ENCODE peak calls at places on chromosomes 4 and X, in nine cellular contexts. F, Z, R, N, X, A, H, Y and I are unnamed samples.

GRCh38 chr4:150207871-150208270 is 129.6 kb downstream of the DCLK2 start:
- DNase-seq in F (no peak), Z (no peak), R (no peak), N (no peak), X (no peak), A (no peak), H (no peak), Y (no peak), I (no peak)

GRCh38 chr4:144402176-144402575 is 243.8 kb upstream of the HHIP start:
- DNase-seq in F (no peak), Z (no peak), R (no peak), N (no peak), X (no peak), A (no peak), H (no peak), Y (no peak), I (no peak)

GRCh38 chr4:184329235-184330007 is 111.7 kb upstream of the ENPP6 start:
- DNase-seq in F (no peak), Z (no peak), R (no peak), N (no peak), X (peak), A (no peak), H (no peak), Y (no peak), I (no peak)

GRCh38 chrX:22095306-22095705 is 63.2 kb downstream of the PHEX start:
- DNase-seq in F (no peak), Z (no peak), R (peak), N (no peak), X (peak), A (peak), H (no peak), Y (no peak), I (no peak)

GRCh38 chr4:88866862-88867550 is 169.4 kb upstream of the NAP1L5 start:
- DNase-seq in F (no peak), Z (no peak), R (no peak), N (no peak), X (no peak), A (no peak), H (no peak), Y (no peak), I (no peak)

GRCh38 chr4:154741131-154741530 is 2.7 kb upstream of the LRAT start:
- DNase-seq in F (no peak), Z (no peak), R (no peak), N (no peak), X (no peak), A (no peak), H (no peak), Y (no peak), I (no peak)

GRCh38 chrX:371907-372306 is 14.8 kb downstream of the PPP2R3B start:
- DNase-seq in F (no peak), Z (no peak), R (peak), N (no peak), X (no peak), A (no peak), H (no peak), Y (no peak), I (no peak)

GRCh38 chrX:23637187-23637586 is 30.1 kb upstream of the PRDX4 start:
- DNase-seq in F (no peak), Z (no peak), R (no peak), N (no peak), X (no peak), A (no peak), H (peak), Y (no peak), I (no peak)

GRCh38 chrX:15988661-15989603 is 134.3 kb upstream of the AP1S2 start:
- DNase-seq in F (no peak), Z (peak), R (no peak), N (no peak), X (no peak), A (peak), H (no peak), Y (no peak), I (no peak)

GRCh38 chr4:7214359-7214758 is 22.0 kb downstream of the SORCS2 start:
- DNase-seq in F (no peak), Z (no peak), R (peak), N (no peak), X (no peak), A (no peak), H (no peak), Y (no peak), I (no peak)

GRCh38 chrX:113675278-113675677 is 834.6 kb upstream of the AMOT start:
- DNase-seq in F (no peak), Z (peak), R (no peak), N (no peak), X (no peak), A (peak), H (no peak), Y (no peak), I (no peak)

GRCh38 chr4:174794706-174795105 is 34.3 kb downstream of the GLRA3 start:
- DNase-seq in F (no peak), Z (no peak), R (no peak), N (no peak), X (no peak), A (no peak), H (no peak), Y (peak), I (no peak)

GRCh38 chrX:152138388-152138784 is at the start of gene MAGEA10:
- DNase-seq in F (no peak), Z (no peak), R (no peak), N (no peak), X (peak), A (no peak), H (no peak), Y (no peak), I (no peak)

GRCh38 chr4:101774807-101775206 is 15.7 kb upstream of the BANK1 start:
- DNase-seq in F (no peak), Z (no peak), R (no peak), N (no peak), X (no peak), A (peak), H (no peak), Y (peak), I (no peak)

GRCh38 chr4:177450421-177451107 is 8.3 kb upstream of the AGA start:
- DNase-seq in F (no peak), Z (no peak), R (no peak), N (no peak), X (no peak), A (peak), H (no peak), Y (no peak), I (no peak)

GRCh38 chrX:134600714-134601113 is 57.6 kb downstream of the PLAC1 start:
- DNase-seq in F (no peak), Z (peak), R (no peak), N (no peak), X (no peak), A (peak), H (no peak), Y (no peak), I (no peak)

GRCh38 chr4:5772528-5773270 is 61.7 kb downstream of the EVC start:
- DNase-seq in F (no peak), Z (no peak), R (no peak), N (no peak), X (no peak), A (no peak), H (no peak), Y (no peak), I (no peak)

GRCh38 chr4:113209652-113210320 is 160.3 kb downstream of the ANK2 start:
- DNase-seq in F (no peak), Z (no peak), R (no peak), N (no peak), X (no peak), A (no peak), H (no peak), Y (no peak), I (no peak)

GRCh38 chr4:36024901-36025610 is 219.3 kb downstream of the ARAP2 start:
- DNase-seq in F (no peak), Z (no peak), R (no peak), N (no peak), X (no peak), A (no peak), H (no peak), Y (no peak), I (no peak)

GRCh38 chrX:111411591-111412371 is at the start of gene DCX:
- DNase-seq in F (no peak), Z (no peak), R (no peak), N (no peak), X (no peak), A (no peak), H (no peak), Y (no peak), I (no peak)

GRCh38 chrX:69285881-69286545 is 120.8 kb upstream of the PJA1 start:
- DNase-seq in F (no peak), Z (no peak), R (peak), N (peak), X (peak), A (peak), H (peak), Y (peak), I (peak)

GRCh38 chr4:88097301-88097700 is 61.1 kb downstream of the ABCG2 start:
- DNase-seq in F (no peak), Z (no peak), R (no peak), N (no peak), X (no peak), A (peak), H (no peak), Y (no peak), I (no peak)

GRCh38 chr4:123893746-123894095 is 497.1 kb downstream of the SPRY1 start:
- DNase-seq in F (no peak), Z (no peak), R (no peak), N (no peak), X (no peak), A (no peak), H (no peak), Y (no peak), I (no peak)

GRCh38 chr4:54539500-54540029 is 118.2 kb upstream of the KIT start:
- DNase-seq in F (no peak), Z (no peak), R (peak), N (no peak), X (peak), A (peak), H (peak), Y (peak), I (no peak)

GRCh38 chr4:124501579-124501978 is 211.0 kb downstream of the ANKRD50 start:
- DNase-seq in F (no peak), Z (no peak), R (no peak), N (no peak), X (no peak), A (no peak), H (no peak), Y (no peak), I (no peak)

GRCh38 chr4:122826596-122827257 is at the start of gene FGF2:
- DNase-seq in F (no peak), Z (no peak), R (peak), N (no peak), X (peak), A (peak), H (peak), Y (peak), I (no peak)

GRCh38 chr4:26568446-26568994 is 15.4 kb upstream of the TBC1D19 start:
- DNase-seq in F (peak), Z (peak), R (no peak), N (no peak), X (no peak), A (peak), H (no peak), Y (peak), I (no peak)

GRCh38 chr4:186726150-186726439 is 2.4 kb upstream of the FAT1 start:
- DNase-seq in F (peak), Z (no peak), R (no peak), N (no peak), X (no peak), A (no peak), H (no peak), Y (no peak), I (no peak)

GRCh38 chr4:51943221-51943620 is 76.9 kb downstream of the LRRC66 start:
- DNase-seq in F (no peak), Z (no peak), R (no peak), N (no peak), X (no peak), A (peak), H (no peak), Y (peak), I (no peak)

GRCh38 chr4:53943345-53944085 is 120.9 kb downstream of the CHIC2 start:
- DNase-seq in F (peak), Z (peak), R (no peak), N (no peak), X (no peak), A (peak), H (no peak), Y (peak), I (no peak)

GRCh38 chrX:103734125-103734760 is 23.5 kb downstream of the TMEM31 start:
- DNase-seq in F (no peak), Z (no peak), R (no peak), N (no peak), X (no peak), A (peak), H (peak), Y (no peak), I (no peak)

GRCh38 chr4:1074077-1074476 is 39.3 kb downstream of the RNF212 start:
- DNase-seq in F (no peak), Z (no peak), R (no peak), N (no peak), X (no peak), A (no peak), H (no peak), Y (no peak), I (no peak)